ENCODE peak calls at places on chromosomes 4 and X, in nine cellular contexts. S, K, J, W, C, Y, F, T and N are unnamed samples.

GRCh38 chrX:134683351-134683750 is 25.1 kb upstream of the PLAC1 start:
- DNase-seq in F (no peak), K (no peak), Y (no peak), W (no peak), T (no peak), C (no peak), S (no peak), J (no peak), N (no peak)

GRCh38 chr4:185384877-185385465 is 10.8 kb downstream of the LRP2BP start:
- DNase-seq in T (no peak), W (no peak), Y (no peak), K (no peak), F (no peak), S (no peak), J (no peak), C (peak; percentile 34), N (no peak)

GRCh38 chr4:150573534-150573933 is 8.4 kb upstream of the MAB21L2 start:
- DNase-seq in K (no peak), C (peak; percentile 55), S (no peak), W (no peak), F (no peak), J (no peak), Y (no peak), T (peak; percentile 7), N (no peak)

GRCh38 chr4:88409206-88409605 is 30.6 kb downstream of the HERC6 start:
- DNase-seq in J (no peak), K (no peak), W (no peak), C (no peak), T (peak; percentile 13), S (no peak), F (no peak), Y (no peak), N (no peak)

GRCh38 chr4:8515316-8516060 is 64.7 kb upstream of the GPR78 start:
- DNase-seq in S (no peak), J (peak; percentile 47), T (no peak), K (no peak), F (no peak), Y (no peak), C (peak; percentile 72), W (no peak), N (no peak)

GRCh38 chr4:61406677-61407076 is 206.6 kb downstream of the ADGRL3 start:
- DNase-seq in S (no peak), T (no peak), W (no peak), K (no peak), J (no peak), F (no peak), C (no peak), Y (no peak), N (no peak)

GRCh38 chrX:41981481-41982013 is 58.2 kb upstream of the CASK start:
- DNase-seq in T (no peak), K (no peak), S (no peak), F (no peak), W (no peak), J (no peak), Y (no peak), C (no peak), N (no peak)

GRCh38 chr4:182770969-182771330 is 146.2 kb downstream of the DCTD start:
- DNase-seq in S (no peak), F (no peak), T (no peak), Y (no peak), K (no peak), W (no peak), C (no peak), J (no peak), N (no peak)